ENCODE peak calls at places on chromosomes 7 and 10, in seven cellular contexts. H is hypothalamus; I is activated effector memory CD4-positive, alpha-beta T cell treated with Interleukin-2 at 50 U/mL for 16 hours; Y is glutamatergic neuron; W is sigmoid colon; A is DMS153; N is left ventricle myocardium inferior. T is an unnamed sample.

GRCh38 chr7:114047889-114048288 is 129.1 kb upstream of the PPP1R3A start:
- DNase-seq in H (no peak), I (no peak), Y (no peak), W (no peak), A (no peak), N (no peak), T (no peak)

GRCh38 chr7:22001345-22002004 is 55.8 kb upstream of the CDCA7L start:
- DNase-seq in H (no peak), I (no peak), Y (no peak), W (no peak), A (peak), N (no peak), T (peak)

GRCh38 chr7:44750921-44751571 is 2.4 kb downstream of the ZMIZ2 start:
- DNase-seq in H (no peak), I (peak), Y (peak), W (no peak), A (no peak), N (peak), T (no peak)

GRCh38 chr10:18010050-18010449 is 58.3 kb downstream of the SLC39A12 start:
- DNase-seq in H (no peak), I (no peak), Y (no peak), W (no peak), A (no peak), N (no peak), T (no peak)

GRCh38 chr7:620052-620451 is 100.4 kb upstream of the PDGFA start:
- DNase-seq in H (no peak), I (no peak), Y (no peak), W (no peak), A (no peak), N (no peak), T (no peak)

GRCh38 chr10:104657458-104657857 is 16.4 kb downstream of the SORCS3 start:
- DNase-seq in H (no peak), I (no peak), Y (no peak), W (no peak), A (no peak), N (no peak), T (peak)

GRCh38 chr7:141558544-141559183 is 7.5 kb downstream of the AGK start:
- DNase-seq in H (no peak), I (no peak), Y (no peak), W (no peak), A (peak), N (no peak), T (no peak)

GRCh38 chr10:101007915-101008822 is 8.6 kb downstream of the LZTS2 start:
- DNase-seq in H (no peak), I (no peak), Y (no peak), W (no peak), A (no peak), N (no peak), T (peak)

GRCh38 chr10:37758074-37758473 is 99.3 kb downstream of the ZNF248 start:
- DNase-seq in H (no peak), I (no peak), Y (no peak), W (no peak), A (no peak), N (no peak), T (no peak)

GRCh38 chr7:30285067-30285530 is 702 bp downstream of the ZNRF2 start:
- DNase-seq in H (no peak), I (peak), Y (peak), W (peak), A (no peak), N (peak), T (peak)

GRCh38 chr7:139523199-139523941 is at the start of gene CLEC2L:
- DNase-seq in H (no peak), I (no peak), Y (peak), W (no peak), A (no peak), N (no peak), T (no peak)

GRCh38 chr10:63799511-63799910 is 278.3 kb downstream of the REEP3 start:
- DNase-seq in H (no peak), I (no peak), Y (no peak), W (no peak), A (no peak), N (no peak), T (no peak)

GRCh38 chr7:25968205-25968993 is 183.6 kb upstream of the NFE2L3 start:
- DNase-seq in H (no peak), I (no peak), Y (no peak), W (no peak), A (no peak), N (no peak), T (no peak)

GRCh38 chr7:27146491-27147210 is 923 bp downstream of the HOXA6 start:
- DNase-seq in H (no peak), I (no peak), Y (no peak), W (peak), A (no peak), N (no peak), T (no peak)

GRCh38 chr10:52256832-52257691 is 57.0 kb upstream of the DKK1 start:
- DNase-seq in H (no peak), I (no peak), Y (no peak), W (no peak), A (no peak), N (no peak), T (no peak)

GRCh38 chr7:151740180-151740845 is 136.6 kb downstream of the PRKAG2 start:
- DNase-seq in H (no peak), I (no peak), Y (no peak), W (no peak), A (no peak), N (no peak), T (no peak)

GRCh38 chr10:75266945-75267344 is 31.2 kb upstream of the COMTD1 start:
- DNase-seq in H (no peak), I (no peak), Y (no peak), W (no peak), A (no peak), N (no peak), T (no peak)

GRCh38 chr10:96285331-96285752 is 14.0 kb upstream of the BLNK start:
- DNase-seq in H (no peak), I (no peak), Y (no peak), W (no peak), A (no peak), N (no peak), T (no peak)

GRCh38 chr7:2520131-2520807 is 695 bp downstream of the LFNG start:
- DNase-seq in H (no peak), I (no peak), Y (peak), W (no peak), A (no peak), N (no peak), T (no peak)

GRCh38 chr7:31488562-31489203 is 25.2 kb upstream of the ITPRID1 start:
- DNase-seq in H (no peak), I (no peak), Y (peak), W (no peak), A (no peak), N (peak), T (peak)

T was measured in midbrain.